ENCODE peak calls at places on chromosomes 12 and 14, in five cellular contexts. N, Z, P, E and T are unnamed samples.

GRCh38 chr12:75635606-75636444 is 124.4 kb upstream of the KRR1 start:
- DNase-seq in E (peak; percentile 99), P (no peak), N (no peak), Z (no peak), T (peak; percentile 58)

GRCh38 chr12:47078733-47079364 is 572 bp upstream of the PCED1B start:
- DNase-seq in Z (peak; percentile 77), P (peak; percentile 64), E (no peak), N (no peak), T (peak; percentile 38)

GRCh38 chr12:124475295-124476010 is 92.0 kb downstream of the NCOR2 start:
- DNase-seq in N (no peak), Z (no peak), P (no peak), E (no peak), T (no peak)

GRCh38 chr12:46267618-46268348 is 1.1 kb downstream of the SLC38A1 start:
- DNase-seq in P (no peak), Z (no peak), E (peak; percentile 34), N (no peak), T (peak; percentile 45)

GRCh38 chr14:62428429-62429203 is 616.6 kb downstream of the KCNH5 start:
- DNase-seq in Z (no peak), P (no peak), E (peak; percentile 78), N (no peak), T (no peak)

GRCh38 chr14:32761381-32761968 is 177.2 kb upstream of the NPAS3 start:
- DNase-seq in E (peak; percentile 58), P (no peak), Z (no peak), N (no peak), T (no peak)

GRCh38 chr14:106518054-106518943 is 991.9 kb downstream of the TMEM121 start:
- DNase-seq in Z (no peak), P (no peak), E (no peak), N (no peak), T (peak; percentile 77)

GRCh38 chr12:45421736-45422135 is 205.8 kb downstream of the ANO6 start:
- DNase-seq in E (no peak), N (no peak), Z (no peak), P (no peak), T (no peak)

GRCh38 chr12:94666158-94666557 is 15.8 kb upstream of the TMCC3 start:
- DNase-seq in Z (no peak), N (no peak), P (no peak), E (no peak), T (no peak)

GRCh38 chr14:76968621-76969063 is 59.9 kb downstream of the IRF2BPL start:
- DNase-seq in P (no peak), E (no peak), Z (no peak), N (no peak), T (no peak)

GRCh38 chr14:103994535-103995184 is 52.3 kb upstream of the RD3L start:
- DNase-seq in P (no peak), N (no peak), E (no peak), Z (no peak), T (no peak)

GRCh38 chr12:123050331-123050809 is 69.9 kb downstream of the ARL6IP4 start:
- DNase-seq in Z (peak; percentile 74), P (no peak), E (peak; percentile 44), N (no peak), T (no peak)

GRCh38 chr12:128603573-128604120 is 220.1 kb downstream of the SLC15A4 start:
- DNase-seq in N (no peak), E (no peak), Z (no peak), P (no peak), T (no peak)

GRCh38 chr12:81835783-81836182 is 76.6 kb upstream of the PPFIA2 start:
- DNase-seq in P (no peak), E (no peak), N (no peak), Z (no peak), T (no peak)

GRCh38 chr12:68530965-68531364 is 79.7 kb upstream of the RAP1B start:
- DNase-seq in P (no peak), Z (peak; percentile 74), N (no peak), E (peak; percentile 85), T (no peak)

GRCh38 chr14:36281309-36281708 is 39.1 kb downstream of the MBIP start:
- DNase-seq in E (peak; percentile 22), N (no peak), P (no peak), Z (no peak), T (no peak)

GRCh38 chr12:119676573-119676972 is 8.6 kb downstream of the PRKAB1 start:
- DNase-seq in N (no peak), P (no peak), E (no peak), Z (no peak), T (no peak)

GRCh38 chr12:25251749-25252148 is 1.0 kb upstream of the KRAS start:
- DNase-seq in P (no peak), N (no peak), E (no peak), Z (no peak), T (no peak)

GRCh38 chr12:85947286-85947685 is 73.2 kb downstream of the NTS start:
- DNase-seq in N (no peak), P (no peak), E (no peak), Z (no peak), T (no peak)